ENCODE peak calls at places on chromosomes 4 and X, in eight cellular contexts. One of them, this sample, is unnamed.

GRCh38 chr4:55546633-55547460 is at the start of gene CLOCK:
- DNase-seq in cardiac fibroblast: peak; percentile 93
- DNase-seq in GM23338: peak; percentile 91
- DNase-seq in kidney epithelial cell: no peak
- DNase-seq in RWPE1: peak; percentile 68
- DNase-seq in psoas muscle: peak; percentile 91
- DNase-seq in CD4-positive, alpha-beta T cell: peak; percentile 73
- DNase-seq in AG09309: peak; percentile 45
- DNase-seq in this sample: peak; percentile 57

GRCh38 chrX:111098874-111099273 is 2.9 kb downstream of the PAK3 start:
- DNase-seq in CD4-positive, alpha-beta T cell: peak; percentile 47
- DNase-seq in GM23338: peak; percentile 81
- DNase-seq in AG09309: no peak
- DNase-seq in RWPE1: no peak
- DNase-seq in cardiac fibroblast: peak; percentile 16
- DNase-seq in psoas muscle: no peak
- DNase-seq in kidney epithelial cell: no peak
- DNase-seq in this sample: no peak

GRCh38 chrX:113962338-113962737 is 621.5 kb upstream of the HTR2C start:
- DNase-seq in GM23338: no peak
- DNase-seq in RWPE1: no peak
- DNase-seq in psoas muscle: no peak
- DNase-seq in cardiac fibroblast: no peak
- DNase-seq in CD4-positive, alpha-beta T cell: no peak
- DNase-seq in kidney epithelial cell: no peak
- DNase-seq in AG09309: no peak
- DNase-seq in this sample: no peak

GRCh38 chr4:54217642-54218486 is 11.2 kb upstream of the PDGFRA start:
- DNase-seq in CD4-positive, alpha-beta T cell: peak; percentile 37
- DNase-seq in cardiac fibroblast: peak; percentile 95
- DNase-seq in RWPE1: peak; percentile 77
- DNase-seq in psoas muscle: peak; percentile 76
- DNase-seq in kidney epithelial cell: no peak
- DNase-seq in AG09309: no peak
- DNase-seq in GM23338: peak; percentile 93
- DNase-seq in this sample: peak; percentile 55

GRCh38 chr4:37876156-37876555 is 14.7 kb upstream of the TBC1D1 start:
- DNase-seq in RWPE1: no peak
- DNase-seq in psoas muscle: no peak
- DNase-seq in cardiac fibroblast: no peak
- DNase-seq in AG09309: no peak
- DNase-seq in GM23338: no peak
- DNase-seq in CD4-positive, alpha-beta T cell: no peak
- DNase-seq in kidney epithelial cell: no peak
- DNase-seq in this sample: no peak

GRCh38 chrX:281166-281999 is at the start of gene PLCXD1:
- DNase-seq in GM23338: peak; percentile 96
- DNase-seq in CD4-positive, alpha-beta T cell: no peak
- DNase-seq in RWPE1: no peak
- DNase-seq in psoas muscle: no peak
- DNase-seq in cardiac fibroblast: peak; percentile 48
- DNase-seq in kidney epithelial cell: no peak
- DNase-seq in AG09309: no peak
- DNase-seq in this sample: peak; percentile 24

GRCh38 chr4:183098080-183098722 is 856 bp upstream of the WWC2 start:
- DNase-seq in RWPE1: peak; percentile 48
- DNase-seq in kidney epithelial cell: no peak
- DNase-seq in AG09309: no peak
- DNase-seq in psoas muscle: peak; percentile 67
- DNase-seq in CD4-positive, alpha-beta T cell: no peak
- DNase-seq in cardiac fibroblast: peak; percentile 71
- DNase-seq in GM23338: peak; percentile 66
- DNase-seq in this sample: no peak

GRCh38 chrX:136714626-136715599 is 65.8 kb downstream of the ARHGEF6 start:
- DNase-seq in kidney epithelial cell: no peak
- DNase-seq in GM23338: no peak
- DNase-seq in cardiac fibroblast: no peak
- DNase-seq in psoas muscle: no peak
- DNase-seq in CD4-positive, alpha-beta T cell: no peak
- DNase-seq in RWPE1: no peak
- DNase-seq in AG09309: no peak
- DNase-seq in this sample: no peak

GRCh38 chr4:168664242-168664897 is 167.5 kb downstream of the PALLD start:
- DNase-seq in cardiac fibroblast: no peak
- DNase-seq in RWPE1: no peak
- DNase-seq in GM23338: no peak
- DNase-seq in AG09309: no peak
- DNase-seq in kidney epithelial cell: no peak
- DNase-seq in psoas muscle: no peak
- DNase-seq in CD4-positive, alpha-beta T cell: no peak
- DNase-seq in this sample: no peak

GRCh38 chr4:54027311-54027710 is 37.1 kb downstream of the CHIC2 start:
- DNase-seq in CD4-positive, alpha-beta T cell: no peak
- DNase-seq in RWPE1: no peak
- DNase-seq in kidney epithelial cell: no peak
- DNase-seq in cardiac fibroblast: no peak
- DNase-seq in GM23338: no peak
- DNase-seq in psoas muscle: no peak
- DNase-seq in AG09309: no peak
- DNase-seq in this sample: no peak

GRCh38 chrX:102712967-102713677 is 874 bp downstream of the GPRASP2 start:
- DNase-seq in cardiac fibroblast: peak; percentile 72
- DNase-seq in GM23338: peak; percentile 64
- DNase-seq in psoas muscle: peak; percentile 36
- DNase-seq in kidney epithelial cell: no peak
- DNase-seq in RWPE1: peak; percentile 29
- DNase-seq in CD4-positive, alpha-beta T cell: no peak
- DNase-seq in AG09309: no peak
- DNase-seq in this sample: peak; percentile 18

GRCh38 chr4:140291259-140291658 is 82.2 kb upstream of the SCOC start:
- DNase-seq in GM23338: no peak
- DNase-seq in psoas muscle: no peak
- DNase-seq in RWPE1: no peak
- DNase-seq in CD4-positive, alpha-beta T cell: no peak
- DNase-seq in AG09309: no peak
- DNase-seq in kidney epithelial cell: no peak
- DNase-seq in cardiac fibroblast: no peak
- DNase-seq in this sample: no peak

DNA sequence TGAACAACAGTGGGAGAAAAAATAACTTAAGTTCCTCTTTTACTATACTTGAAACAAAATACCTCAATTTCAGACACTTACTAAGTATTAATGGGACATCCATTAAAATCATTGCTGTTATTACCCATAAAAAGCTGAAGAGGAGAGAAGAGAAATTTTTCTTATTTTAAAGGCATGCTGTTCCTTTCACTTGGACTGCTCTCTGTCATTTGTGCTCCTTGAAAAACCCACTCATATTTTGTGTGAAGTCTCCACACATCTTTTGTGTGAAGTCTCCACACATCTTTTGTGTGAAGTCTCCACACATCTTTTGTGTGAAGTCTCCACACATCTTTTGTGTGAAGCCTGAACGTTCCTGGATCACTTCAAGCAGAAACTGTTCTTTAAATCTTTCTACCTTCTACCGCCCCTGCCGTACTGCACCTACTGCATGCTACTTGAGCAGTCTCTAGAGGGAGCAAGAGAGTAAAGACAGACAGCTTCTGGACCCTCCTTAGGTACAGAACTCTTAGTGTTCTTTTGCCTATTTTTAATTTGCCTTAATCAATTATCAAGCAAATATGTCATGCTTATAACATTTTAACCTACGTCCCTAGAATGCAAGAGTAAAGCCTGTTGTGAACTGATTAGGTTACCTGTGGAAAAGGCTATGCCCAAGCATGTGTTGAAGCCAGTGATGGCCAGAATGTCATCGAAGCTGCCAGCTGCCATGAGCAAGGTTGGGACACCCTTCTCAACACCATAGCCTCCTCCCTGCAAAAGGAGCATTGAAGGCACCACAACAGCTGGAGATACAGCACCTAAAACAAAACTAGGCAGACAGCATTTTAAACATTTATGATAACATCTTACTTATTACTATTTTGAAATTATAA is 27.1 kb upstream of the SLC9B1 start:
- DNase-seq in psoas muscle: no peak
- DNase-seq in cardiac fibroblast: peak; percentile 67
- DNase-seq in GM23338: peak; percentile 84
- DNase-seq in RWPE1: peak; percentile 32
- DNase-seq in CD4-positive, alpha-beta T cell: peak; percentile 7
- DNase-seq in kidney epithelial cell: no peak
- DNase-seq in AG09309: no peak
- DNase-seq in this sample: peak; percentile 34
- TF ChIP-seq CTCF in psoas muscle: peak; percentile 62
- TF ChIP-seq CTCF in cardiac fibroblast: peak; percentile 89
- TF ChIP-seq CTCF in GM23338: peak; percentile 86
- TF ChIP-seq CTCF in RWPE1: peak; percentile 70
- TF ChIP-seq CTCF in CD4-positive, alpha-beta T cell: peak; percentile 76
- TF ChIP-seq CTCF in kidney epithelial cell: peak; percentile 85
- TF ChIP-seq CTCF in AG09309: peak; percentile 76
- TF ChIP-seq CTCF in this sample: peak; percentile 87

DNA sequence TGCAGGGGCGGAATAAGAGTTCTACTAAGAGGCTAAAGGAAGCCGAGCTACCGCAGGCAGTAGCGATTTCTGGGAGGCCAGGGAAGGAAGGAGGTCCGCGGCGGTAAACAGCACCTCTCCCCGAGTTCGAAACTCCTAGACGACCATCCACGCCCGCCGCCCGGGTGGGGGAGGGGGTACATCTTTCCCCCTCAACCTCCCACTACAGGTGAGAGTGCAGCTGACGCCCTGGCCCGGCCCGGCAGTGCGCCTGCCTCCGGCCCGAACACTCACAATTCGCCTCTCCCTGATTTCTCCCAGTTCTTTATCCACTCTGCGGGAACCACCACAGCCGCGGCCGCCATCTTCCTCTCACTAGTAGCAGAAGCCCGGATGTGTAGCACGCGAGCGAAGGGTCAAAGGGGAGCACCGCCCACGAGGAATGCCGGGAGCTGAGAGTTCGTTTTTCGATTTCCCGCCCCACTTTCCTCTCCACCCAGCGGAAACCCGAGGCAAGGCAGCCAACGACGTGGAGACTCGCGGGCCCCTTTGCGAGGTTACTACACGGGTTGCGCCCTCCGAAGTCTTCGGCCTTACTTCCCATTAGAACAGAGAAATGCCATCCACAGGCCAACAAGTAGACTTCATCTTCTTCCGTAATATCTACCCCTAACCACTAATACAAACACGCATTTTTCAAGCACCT is at the start of gene THOC2:
- DNase-seq in GM23338: peak; percentile 72
- DNase-seq in AG09309: no peak
- DNase-seq in psoas muscle: peak; percentile 86
- DNase-seq in kidney epithelial cell: peak; percentile 41
- DNase-seq in cardiac fibroblast: peak; percentile 88
- DNase-seq in CD4-positive, alpha-beta T cell: peak; percentile 64
- DNase-seq in RWPE1: peak; percentile 74
- DNase-seq in this sample: peak; percentile 60
- TF ChIP-seq CTCF in GM23338: no peak
- TF ChIP-seq CTCF in AG09309: peak; percentile 42
- TF ChIP-seq CTCF in psoas muscle: peak; percentile 32
- TF ChIP-seq CTCF in kidney epithelial cell: peak; percentile 38
- TF ChIP-seq CTCF in cardiac fibroblast: peak; percentile 38
- TF ChIP-seq CTCF in CD4-positive, alpha-beta T cell: no peak
- TF ChIP-seq CTCF in RWPE1: peak; percentile 31
- TF ChIP-seq CTCF in this sample: peak; percentile 36

GRCh38 chrX:63930140-63930539 is 145.1 kb upstream of the ARHGEF9 start:
- DNase-seq in RWPE1: no peak
- DNase-seq in CD4-positive, alpha-beta T cell: no peak
- DNase-seq in GM23338: peak; percentile 61
- DNase-seq in psoas muscle: no peak
- DNase-seq in AG09309: no peak
- DNase-seq in kidney epithelial cell: no peak
- DNase-seq in cardiac fibroblast: no peak
- DNase-seq in this sample: no peak
- TF ChIP-seq CTCF in RWPE1: no peak
- TF ChIP-seq CTCF in CD4-positive, alpha-beta T cell: no peak
- TF ChIP-seq CTCF in GM23338: peak; percentile 61
- TF ChIP-seq CTCF in psoas muscle: no peak
- TF ChIP-seq CTCF in AG09309: peak; percentile 41
- TF ChIP-seq CTCF in kidney epithelial cell: peak; percentile 5
- TF ChIP-seq CTCF in cardiac fibroblast: peak; percentile 56
- TF ChIP-seq CTCF in this sample: peak; percentile 10

GRCh38 chrX:19589105-19589504 is 73.8 kb upstream of the MAP3K15 start:
- DNase-seq in CD4-positive, alpha-beta T cell: no peak
- DNase-seq in psoas muscle: no peak
- DNase-seq in GM23338: no peak
- DNase-seq in cardiac fibroblast: no peak
- DNase-seq in kidney epithelial cell: no peak
- DNase-seq in AG09309: no peak
- DNase-seq in RWPE1: no peak
- DNase-seq in this sample: no peak

GRCh38 chrX:19595036-19595435 is 79.7 kb upstream of the MAP3K15 start:
- DNase-seq in GM23338: no peak
- DNase-seq in AG09309: no peak
- DNase-seq in RWPE1: no peak
- DNase-seq in kidney epithelial cell: no peak
- DNase-seq in CD4-positive, alpha-beta T cell: no peak
- DNase-seq in psoas muscle: no peak
- DNase-seq in cardiac fibroblast: peak; percentile 77
- DNase-seq in this sample: no peak

GRCh38 chrX:19599253-19599652 is 83.9 kb upstream of the MAP3K15 start:
- DNase-seq in CD4-positive, alpha-beta T cell: no peak
- DNase-seq in psoas muscle: no peak
- DNase-seq in kidney epithelial cell: no peak
- DNase-seq in GM23338: no peak
- DNase-seq in RWPE1: no peak
- DNase-seq in AG09309: no peak
- DNase-seq in cardiac fibroblast: no peak
- DNase-seq in this sample: no peak

GRCh38 chrX:19592952-19593351 is 77.6 kb upstream of the MAP3K15 start:
- DNase-seq in RWPE1: no peak
- DNase-seq in cardiac fibroblast: no peak
- DNase-seq in AG09309: no peak
- DNase-seq in CD4-positive, alpha-beta T cell: no peak
- DNase-seq in kidney epithelial cell: no peak
- DNase-seq in psoas muscle: no peak
- DNase-seq in GM23338: no peak
- DNase-seq in this sample: no peak

DNA sequence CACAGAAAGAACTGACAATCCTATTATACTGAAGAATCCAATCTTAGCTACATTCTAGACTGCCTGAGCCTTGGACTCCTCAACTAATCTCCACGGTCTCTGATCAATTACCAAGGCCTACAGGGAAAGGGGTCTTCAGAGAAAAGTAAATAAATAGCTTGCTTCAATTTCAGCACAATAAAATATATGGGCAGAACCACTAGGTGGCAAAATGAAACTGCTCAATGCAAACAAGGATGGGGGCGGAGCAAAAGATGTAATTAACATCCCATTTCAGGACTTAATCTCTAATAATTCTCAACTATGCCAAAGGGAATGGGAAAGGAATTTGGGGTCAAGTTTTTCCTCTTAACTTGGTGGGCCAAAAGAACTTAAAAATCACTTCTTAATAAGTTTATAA is 78.4 kb upstream of the MAP3K15 start:
- DNase-seq in AG09309: no peak
- DNase-seq in psoas muscle: no peak
- DNase-seq in cardiac fibroblast: peak; percentile 69
- DNase-seq in kidney epithelial cell: peak; percentile 9
- DNase-seq in GM23338: peak; percentile 44
- DNase-seq in CD4-positive, alpha-beta T cell: no peak
- DNase-seq in RWPE1: peak; percentile 24
- DNase-seq in this sample: peak; percentile 35
- TF ChIP-seq CTCF in AG09309: peak; percentile 57
- TF ChIP-seq CTCF in psoas muscle: peak; percentile 37
- TF ChIP-seq CTCF in cardiac fibroblast: peak; percentile 46
- TF ChIP-seq CTCF in kidney epithelial cell: peak; percentile 38
- TF ChIP-seq CTCF in GM23338: peak; percentile 45
- TF ChIP-seq CTCF in CD4-positive, alpha-beta T cell: peak; percentile 54
- TF ChIP-seq CTCF in RWPE1: peak; percentile 46
- TF ChIP-seq CTCF in this sample: peak; percentile 37